ENCODE peak calls at places on chromosomes 2 and 18, in nine cellular contexts. H is right cardiac atrium, V is astrocyte, B is cardiac muscle cell, K is prostate gland, I is SK-N-SH, J is fibroblast of villous mesenchyme, L is kidney, Q is lower lobe of right lung. F is an unnamed sample.

GRCh38 chr18:11667578-11667977 is 21.5 kb upstream of the GNAL start:
- DNase-seq in H (no peak), V (no peak), B (no peak), K (no peak), I (no peak), J (no peak), L (no peak), Q (no peak), F (no peak)

GRCh38 chr2:218003265-218003950 is 613 bp upstream of the TNS1 start:
- DNase-seq in H (peak; percentile 83), V (peak; percentile 51), B (no peak), K (no peak), I (peak; percentile 88), J (no peak), L (no peak), Q (no peak), F (no peak)

GRCh38 chr2:96129528-96130120 is 8.7 kb downstream of the ASTL start:
- DNase-seq in H (peak; percentile 52), V (no peak), B (no peak), K (no peak), I (no peak), J (no peak), L (no peak), Q (no peak), F (no peak)

GRCh38 chr2:23554054-23554697 is 169.2 kb downstream of the KLHL29 start:
- DNase-seq in H (peak; percentile 83), V (no peak), B (no peak), K (peak; percentile 37), I (no peak), J (no peak), L (peak; percentile 81), Q (no peak), F (no peak)

GRCh38 chr2:167187910-167188595 is 299.8 kb downstream of the XIRP2 start:
- DNase-seq in H (no peak), V (no peak), B (no peak), K (no peak), I (no peak), J (no peak), L (no peak), Q (no peak), F (no peak)

GRCh38 chr2:25098558-25099486 is 56.9 kb downstream of the EFR3B start:
- DNase-seq in H (peak; percentile 69), V (no peak), B (no peak), K (no peak), I (no peak), J (peak; percentile 86), L (no peak), Q (no peak), F (no peak)

GRCh38 chr2:240985881-240986786 is 12.3 kb upstream of the SNED1 start:
- DNase-seq in H (peak; percentile 53), V (no peak), B (no peak), K (no peak), I (no peak), J (no peak), L (peak; percentile 64), Q (peak; percentile 38), F (no peak)

GRCh38 chr2:134594399-134594798 is 124.4 kb downstream of the TMEM163 start:
- DNase-seq in H (no peak), V (no peak), B (no peak), K (no peak), I (no peak), J (no peak), L (no peak), Q (no peak), F (no peak)

GRCh38 chr2:16122556-16122955 is 182.2 kb downstream of the MYCN start:
- DNase-seq in H (no peak), V (no peak), B (no peak), K (no peak), I (no peak), J (no peak), L (no peak), Q (no peak), F (no peak)

GRCh38 chr18:68244786-68245185 is 470.1 kb downstream of the TMX3 start:
- DNase-seq in H (no peak), V (peak; percentile 63), B (no peak), K (no peak), I (no peak), J (no peak), L (no peak), Q (no peak), F (no peak)

GRCh38 chr2:202488671-202489070 is 112.5 kb downstream of the BMPR2 start:
- DNase-seq in H (no peak), V (no peak), B (no peak), K (no peak), I (no peak), J (no peak), L (no peak), Q (no peak), F (no peak)

GRCh38 chr2:86298411-86299390 is 38.7 kb downstream of the REEP1 start:
- DNase-seq in H (no peak), V (no peak), B (peak; percentile 37), K (no peak), I (peak; percentile 30), J (no peak), L (no peak), Q (no peak), F (no peak)

GRCh38 chr2:162175720-162176119 is 23.7 kb upstream of the GCG start:
- DNase-seq in H (no peak), V (no peak), B (no peak), K (no peak), I (no peak), J (no peak), L (no peak), Q (no peak), F (no peak)

GRCh38 chr2:112155331-112156151 is 17.4 kb downstream of the FBLN7 start:
- DNase-seq in H (no peak), V (no peak), B (no peak), K (no peak), I (no peak), J (no peak), L (no peak), Q (no peak), F (peak; percentile 26)

GRCh38 chr2:61181382-61182058 is 19.5 kb downstream of the C2orf74 start:
- DNase-seq in H (no peak), V (no peak), B (no peak), K (no peak), I (no peak), J (peak; percentile 19), L (no peak), Q (no peak), F (no peak)

GRCh38 chr2:6960659-6961058 is 43.4 kb downstream of the RNF144A start:
- DNase-seq in H (no peak), V (peak; percentile 68), B (no peak), K (peak; percentile 48), I (no peak), J (no peak), L (no peak), Q (no peak), F (no peak)

GRCh38 chr18:55779711-55780590 is 192.0 kb upstream of the TCF4 start:
- DNase-seq in H (peak; percentile 74), V (no peak), B (peak; percentile 63), K (peak; percentile 6), I (peak; percentile 85), J (peak; percentile 33), L (peak; percentile 74), Q (peak; percentile 49), F (peak; percentile 30)

GRCh38 chr2:31523871-31524492 is 56.8 kb downstream of the SRD5A2 start:
- DNase-seq in H (no peak), V (peak; percentile 15), B (peak; percentile 73), K (no peak), I (peak; percentile 44), J (peak; percentile 53), L (no peak), Q (no peak), F (peak; percentile 57)

GRCh38 chr2:191680639-191681038 is 2.7 kb downstream of the NABP1 start:
- DNase-seq in H (no peak), V (no peak), B (no peak), K (no peak), I (no peak), J (no peak), L (no peak), Q (no peak), F (no peak)
- H3K4me3 ChIP-seq in H (no peak overlapping the region), V (peak overlapping the region; percentile 90), B (no peak overlapping the region), K (no peak overlapping the region), I (peak overlapping the region; percentile 88), J (peak overlapping the region; percentile 90), L (peak overlapping the region; percentile 48), Q (peak overlapping the region; percentile 66), F (peak overlapping the region; percentile 66)

GRCh38 chr2:239873656-239874635 is 151.2 kb downstream of the NDUFA10 start:
- DNase-seq in H (no peak), V (no peak), B (no peak), K (no peak), I (no peak), J (no peak), L (no peak), Q (no peak), F (no peak)

GRCh38 chr2:239870276-239870675 is 154.9 kb downstream of the NDUFA10 start:
- DNase-seq in H (no peak), V (no peak), B (no peak), K (no peak), I (no peak), J (no peak), L (no peak), Q (no peak), F (no peak)

GRCh38 chr2:239869272-239870155 is 155.6 kb downstream of the NDUFA10 start:
- DNase-seq in H (no peak), V (no peak), B (no peak), K (no peak), I (no peak), J (no peak), L (no peak), Q (no peak), F (no peak)

GRCh38 chr2:239870863-239871262 is 154.3 kb downstream of the NDUFA10 start:
- DNase-seq in H (no peak), V (no peak), B (no peak), K (no peak), I (no peak), J (no peak), L (no peak), Q (no peak), F (no peak)

GRCh38 chr2:239871481-239872435 is 153.4 kb downstream of the NDUFA10 start:
- DNase-seq in H (no peak), V (no peak), B (no peak), K (no peak), I (no peak), J (no peak), L (no peak), Q (no peak), F (no peak)
- H3K4me3 ChIP-seq in H (no peak overlapping the region), V (no peak overlapping the region), B (no peak overlapping the region), K (no peak overlapping the region), I (no peak overlapping the region), J (no peak overlapping the region), L (no peak overlapping the region), Q (no peak overlapping the region), F (no peak overlapping the region)

DNA sequence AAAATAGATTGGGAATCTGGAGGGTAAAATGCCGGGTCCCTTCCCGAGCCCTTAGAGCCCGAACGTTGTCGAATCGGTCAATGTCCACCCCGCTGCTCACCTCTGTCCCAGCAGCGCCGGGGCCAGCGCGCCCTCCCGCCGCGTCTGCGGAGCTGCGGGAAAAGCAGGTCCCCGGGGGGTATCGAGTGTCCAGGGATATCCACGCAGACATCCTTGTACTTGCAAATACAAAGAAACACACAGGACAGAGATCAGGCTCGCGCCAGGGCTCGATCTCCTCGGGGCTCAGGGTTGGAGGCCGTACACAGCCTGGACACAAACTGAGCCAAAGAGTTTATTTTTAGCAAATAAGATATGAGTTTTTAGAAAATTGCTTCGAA is 2.3 kb upstream of the GATA6 start:
- DNase-seq in H (peak; percentile 74), V (no peak), B (no peak), K (no peak), I (no peak), J (no peak), L (no peak), Q (no peak), F (no peak)
- H3K4me3 ChIP-seq in H (peak overlapping the region; percentile 66), V (no peak overlapping the region), B (peak overlapping the region; percentile 94), K (no peak overlapping the region), I (no peak overlapping the region), J (no peak overlapping the region), L (no peak overlapping the region), Q (peak overlapping the region; percentile 79), F (no peak overlapping the region)

GRCh38 chr2:14633031-14633430 is 514 bp downstream of the LRATD1 start:
- DNase-seq in H (peak; percentile 30), V (no peak), B (no peak), K (peak; percentile 20), I (no peak), J (no peak), L (peak; percentile 73), Q (peak; percentile 44), F (no peak)
- H3K4me3 ChIP-seq in H (peak overlapping the region; percentile 57), V (peak overlapping the region; percentile 68), B (peak overlapping the region; percentile 36), K (peak overlapping the region; percentile 56), I (peak overlapping the region; percentile 67), J (peak overlapping the region; percentile 36), L (peak overlapping the region; percentile 54), Q (peak overlapping the region; percentile 63), F (no peak overlapping the region)

F was measured in GM12865.